ENCODE peak calls at places on chromosomes 7 and 10, in nine cellular contexts. Y is cardiac fibroblast, L is mammary epithelial cell, E is H1, H is spleen, M is fibroblast of pulmonary artery, P is A549, R is fibroblast of mammary gland, V is prostate gland. U is an unnamed sample.

GRCh38 chr10:25982107-25982506 is 48.1 kb downstream of the MYO3A start:
- DNase-seq in E (no peak), P (no peak), L (no peak), Y (no peak), V (no peak), H (no peak), M (no peak), R (no peak), U (no peak)

GRCh38 chr10:93826355-93826754 is 67.4 kb upstream of the SLC35G1 start:
- DNase-seq in M (no peak), V (no peak), E (no peak), L (no peak), R (peak), Y (no peak), P (no peak), H (no peak), U (no peak)

GRCh38 chr10:63494951-63495350 is 26.2 kb upstream of the REEP3 start:
- DNase-seq in V (no peak), H (no peak), L (no peak), P (no peak), E (no peak), Y (no peak), M (no peak), R (no peak), U (no peak)

GRCh38 chr10:28977518-28977917 is 300.2 kb downstream of the BAMBI start:
- DNase-seq in L (no peak), P (no peak), H (no peak), R (no peak), V (no peak), Y (no peak), E (no peak), M (no peak), U (no peak)

GRCh38 chr7:91285966-91286365 is 21.7 kb downstream of the FZD1 start:
- DNase-seq in R (peak), L (no peak), M (no peak), H (no peak), E (no peak), V (no peak), P (no peak), Y (no peak), U (no peak)

GRCh38 chr10:15150563-15150962 is 17.9 kb downstream of the NMT2 start:
- DNase-seq in P (no peak), Y (no peak), H (no peak), M (no peak), E (no peak), R (no peak), L (no peak), V (no peak), U (no peak)

GRCh38 chr7:142813262-142813661 is 41.6 kb upstream of the EPHB6 start:
- DNase-seq in Y (peak), L (no peak), P (peak), E (peak), V (no peak), M (peak), R (peak), H (no peak), U (peak)

GRCh38 chr7:6178273-6179029 is 94.0 kb downstream of the CYTH3 start:
- DNase-seq in R (no peak), Y (no peak), H (peak), L (no peak), V (no peak), E (no peak), P (no peak), M (no peak), U (no peak)

DNA sequence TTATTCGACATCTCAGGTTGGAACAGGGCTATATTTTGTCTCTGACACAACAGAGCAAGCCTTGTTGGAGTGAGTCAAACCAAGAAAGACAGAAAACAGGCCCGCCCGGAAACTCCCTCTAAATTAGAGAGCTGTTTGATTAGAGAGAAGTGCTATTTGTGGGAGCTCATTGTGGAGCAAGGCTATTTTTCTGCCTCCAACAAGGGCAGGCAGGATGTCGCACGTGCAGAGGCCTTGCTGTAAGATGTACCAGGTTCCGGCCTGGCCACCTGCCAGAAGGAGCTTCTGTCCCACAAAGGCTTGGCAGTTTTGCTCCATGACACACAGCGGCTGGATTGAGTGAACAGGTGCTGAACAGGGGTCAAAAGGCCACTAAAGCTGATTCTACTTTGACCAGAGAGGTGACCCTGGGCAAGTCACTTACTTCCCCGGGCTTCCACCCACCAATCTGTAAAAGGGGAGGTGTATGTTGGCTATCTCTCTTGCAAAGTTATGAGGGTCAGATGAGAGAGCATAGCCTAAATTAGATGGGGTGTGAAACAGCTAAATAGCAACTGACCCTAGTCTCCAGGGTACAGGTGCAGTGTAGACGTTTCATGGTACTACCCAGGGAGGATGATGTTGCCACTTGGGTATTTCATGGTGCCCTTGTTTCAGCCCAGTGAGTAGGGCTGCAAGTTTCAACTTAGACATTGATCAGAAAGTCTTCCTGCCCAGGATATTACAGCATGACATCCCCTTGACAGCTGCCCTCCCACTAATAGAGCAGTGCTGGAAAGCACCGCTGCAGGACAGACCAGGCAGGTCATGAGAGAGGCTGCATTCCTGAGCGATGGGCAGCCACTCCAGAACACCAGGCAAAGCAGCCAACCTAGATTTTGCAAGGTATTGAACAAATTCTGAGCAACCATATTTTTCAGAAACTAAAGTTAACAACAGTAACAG is 62.0 kb downstream of the VSTM4 start:
- DNase-seq in H (no peak), E (no peak), R (no peak), L (peak), Y (no peak), V (peak), P (no peak), M (no peak), U (no peak)
- H3K4me3 ChIP-seq in H (no peak), E (no peak), R (no peak), L (no peak), Y (no peak), V (no peak), P (no peak), M (no peak), U (no peak)

DNA sequence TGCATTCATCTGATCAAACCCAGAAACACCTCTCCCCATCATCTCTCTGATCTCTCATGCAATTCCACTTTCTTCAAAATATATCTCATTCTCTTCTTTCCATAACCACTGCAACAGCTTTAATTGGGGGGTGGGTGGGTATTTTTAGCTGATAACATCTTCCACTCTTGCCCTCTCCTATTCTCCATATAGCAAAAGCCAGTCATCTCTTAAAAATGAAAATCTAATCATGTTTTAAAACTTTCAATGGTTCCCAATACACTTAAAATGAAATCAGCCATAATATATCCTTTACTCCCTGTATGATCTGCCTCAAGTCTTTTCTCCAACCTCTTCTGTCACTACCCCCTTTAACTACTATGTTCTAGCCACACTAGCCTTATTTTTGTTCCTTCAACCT is 1.5 kb downstream of the YME1L1 start:
- DNase-seq in P (no peak), L (no peak), Y (no peak), H (no peak), M (no peak), R (no peak), E (no peak), V (no peak), U (no peak)
- H3K4me3 ChIP-seq in P (peak), L (peak), Y (peak), H (peak), M (peak), R (peak), E (peak), V (peak), U (peak)

GRCh38 chr7:4726051-4726450 is 44.0 kb downstream of the FOXK1 start:
- DNase-seq in E (no peak), P (no peak), M (no peak), L (no peak), V (no peak), Y (peak), R (no peak), H (no peak), U (no peak)
- H3K4me3 ChIP-seq in E (no peak), P (no peak), M (peak), L (peak), V (no peak), Y (no peak), R (no peak), H (no peak), U (no peak)

DNA sequence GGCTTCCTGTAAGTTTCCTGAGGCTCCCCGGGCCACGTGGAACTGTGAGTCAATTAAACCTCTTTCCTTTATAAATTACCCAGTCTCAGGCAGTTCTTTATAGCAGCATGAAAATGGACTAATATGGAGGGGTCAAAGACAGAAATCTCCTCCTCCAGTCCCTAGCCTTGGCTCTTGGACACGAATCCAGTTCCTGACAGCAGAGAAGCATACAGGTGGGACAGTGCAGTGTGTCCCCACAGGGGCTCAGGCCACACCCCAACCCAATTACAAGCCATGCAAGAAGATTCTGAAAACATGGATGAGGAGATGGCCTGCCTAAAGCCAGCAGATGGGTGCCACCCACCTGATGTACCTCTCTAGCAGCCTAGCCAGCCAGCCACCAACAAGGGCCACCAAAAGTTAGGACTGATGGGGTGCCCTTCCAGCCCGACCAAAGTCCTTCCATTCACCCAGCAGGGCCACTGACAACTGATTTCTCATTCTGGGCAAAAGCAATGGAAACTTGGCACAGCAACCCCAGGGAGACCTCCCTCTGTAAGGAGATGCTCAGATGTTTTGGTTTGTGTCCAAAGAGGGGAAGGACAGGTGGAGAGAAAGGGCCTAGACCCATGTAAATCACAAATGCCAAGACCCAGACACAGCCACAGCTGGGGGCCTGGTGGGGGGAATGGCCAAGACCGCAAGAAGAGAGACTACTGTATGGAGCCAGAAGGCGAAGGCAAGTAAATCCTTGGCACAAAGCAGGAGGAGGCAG is 13.7 kb downstream of the GPRIN2 start:
- DNase-seq in R (no peak), M (no peak), E (no peak), V (no peak), L (no peak), Y (no peak), H (peak), P (no peak), U (no peak)
- H3K4me3 ChIP-seq in R (no peak), M (no peak), E (no peak), V (no peak), L (no peak), Y (no peak), H (no peak), P (peak), U (no peak)

DNA sequence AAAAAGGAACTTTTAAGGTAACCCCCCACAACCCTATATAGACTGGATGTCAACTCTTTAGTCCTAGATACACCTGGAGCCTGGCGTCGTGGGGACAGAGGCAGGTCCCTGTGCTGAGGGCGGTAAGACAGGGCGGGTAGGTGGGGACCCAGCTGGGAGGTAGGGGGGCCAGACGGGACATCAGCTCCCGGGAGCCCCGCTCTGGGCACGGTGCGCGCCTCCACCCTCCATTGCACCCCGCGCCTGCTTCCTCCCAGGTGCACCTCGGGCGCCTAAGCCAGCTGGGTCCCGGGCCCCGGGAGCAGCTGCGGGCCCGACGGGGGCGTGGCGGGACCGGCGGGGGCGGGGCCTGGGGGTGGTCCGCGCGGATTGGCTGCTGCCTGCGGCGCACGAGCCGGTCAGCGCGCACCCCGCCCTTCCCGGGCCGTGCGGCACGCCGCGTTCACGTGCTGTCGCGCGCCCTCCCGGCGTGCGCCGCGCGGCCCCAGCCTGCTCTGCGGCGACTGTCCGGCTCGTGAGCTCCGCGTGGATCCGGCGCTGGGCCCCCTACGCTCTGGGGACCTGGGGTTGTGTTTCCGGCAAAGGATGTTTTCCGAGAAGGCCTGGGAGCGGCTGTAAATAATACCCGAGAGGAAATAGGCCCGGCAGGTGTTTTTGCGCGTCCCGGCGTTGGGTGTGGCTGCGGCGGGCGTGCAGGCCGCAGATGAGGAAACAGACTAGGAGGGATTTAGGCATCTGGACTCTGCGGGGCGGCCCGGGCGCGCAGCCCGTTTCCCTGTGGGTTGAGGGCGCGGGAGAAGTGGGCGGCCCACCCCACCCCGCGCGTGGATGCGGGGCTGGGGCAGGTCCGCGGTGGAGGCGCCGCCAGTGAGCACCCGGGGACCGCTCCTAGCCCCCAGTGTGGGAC is 39.1 kb upstream of the PFKFB3 start:
- DNase-seq in Y (peak), V (peak), M (peak), P (peak), R (peak), E (no peak), H (peak), L (peak), U (peak)
- H3K4me3 ChIP-seq in Y (peak), V (peak), M (peak), P (peak), R (peak), E (peak), H (peak), L (peak), U (peak)

DNA sequence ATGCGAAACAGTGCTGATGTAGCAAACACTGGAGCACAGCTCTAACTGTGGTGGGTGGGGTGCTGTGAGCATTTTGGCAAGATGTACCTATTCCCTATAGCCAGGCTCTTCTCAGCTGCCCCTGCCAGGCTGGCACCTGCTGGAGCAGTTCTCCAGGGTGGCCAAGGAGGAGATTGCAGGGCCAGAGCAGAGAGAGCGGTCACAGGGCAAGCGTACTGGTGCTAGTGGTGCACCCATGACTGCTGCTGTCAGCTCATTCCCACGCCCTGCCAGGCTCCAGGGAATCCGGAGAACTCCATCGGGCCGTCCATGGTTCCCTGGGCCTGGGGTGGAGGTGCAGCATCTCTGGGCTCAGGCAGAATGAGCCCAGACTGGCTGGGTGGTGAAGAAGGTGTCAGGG is 2.1 kb downstream of the COL13A1 start:
- DNase-seq in P (no peak), M (no peak), L (no peak), H (peak), Y (no peak), R (no peak), E (no peak), V (no peak), U (no peak)
- H3K4me3 ChIP-seq in P (no peak), M (peak), L (no peak), H (no peak), Y (no peak), R (no peak), E (peak), V (no peak), U (peak)

DNA sequence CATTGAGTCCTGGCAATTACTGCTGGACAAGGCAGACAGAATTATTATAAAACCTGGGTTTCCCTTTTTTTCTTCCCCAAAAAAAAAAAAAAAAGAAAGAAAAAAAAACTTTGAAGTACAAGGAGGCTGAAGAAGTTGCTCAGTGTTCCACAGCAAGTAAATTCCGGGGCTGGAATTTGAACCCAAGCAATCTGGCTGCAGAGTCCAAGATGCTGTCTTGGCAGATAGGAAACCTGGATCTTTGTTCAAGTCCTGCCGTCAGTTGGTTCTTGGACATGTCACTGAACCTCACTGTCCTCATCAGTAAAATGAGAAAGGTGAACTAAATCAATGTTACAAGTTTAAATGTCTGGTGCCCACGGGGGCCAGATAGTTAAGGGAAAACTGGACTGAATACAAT is 35.3 kb downstream of the ARID5B start:
- DNase-seq in Y (no peak), E (no peak), L (no peak), P (no peak), R (no peak), H (no peak), V (no peak), M (no peak), U (no peak)
- H3K4me3 ChIP-seq in Y (no peak), E (no peak), L (no peak), P (no peak), R (no peak), H (no peak), V (no peak), M (no peak), U (no peak)

GRCh38 chr7:84492565-84493034 is 298.0 kb upstream of the SEMA3A start:
- DNase-seq in Y (no peak), M (no peak), P (no peak), R (peak), H (no peak), L (no peak), E (no peak), V (no peak), U (no peak)
- H3K4me3 ChIP-seq in Y (no peak), M (no peak), P (no peak), R (no peak), H (no peak), L (no peak), E (no peak), V (no peak), U (no peak)

GRCh38 chr10:17836917-17837316 is 27.8 kb downstream of the MRC1 start:
- DNase-seq in E (peak), R (peak), H (no peak), Y (peak), L (no peak), M (peak), V (peak), P (peak), U (peak)
- H3K4me3 ChIP-seq in E (no peak), R (peak), H (no peak), Y (no peak), L (no peak), M (peak), V (no peak), P (peak), U (peak)

U was measured in skeletal muscle cell.